ENCODE peak calls at places on chromosomes 12 and 14, in nine cellular contexts. R is transverse colon; Q is thoracic aorta; I is right cardiac atrium; Z is psoas muscle; D is H1; B is naive thymus-derived CD4-positive, alpha-beta T cell; U is heart right ventricle; S is tibial artery. P is an unnamed sample. For H3K4me1, the result is how much of the 10 kb centered on the place peaks cover.

GRCh38 chr14:71529855-71530254 is 402.4 kb upstream of the RGS6 start:
- DNase-seq in B (no peak), D (no peak), U (peak), Q (peak), S (peak), I (peak), Z (no peak), R (no peak), P (no peak)

GRCh38 chr12:99436584-99436983 is 211.0 kb upstream of the GARIN6 start:
- DNase-seq in R (no peak), I (no peak), Z (no peak), D (no peak), B (no peak), Q (no peak), U (no peak), S (no peak), P (no peak)

GRCh38 chr12:79687711-79688270 is 3.0 kb downstream of the PAWR start:
- DNase-seq in Q (no peak), Z (no peak), R (no peak), I (no peak), D (no peak), B (no peak), S (no peak), U (no peak), P (no peak)

GRCh38 chr12:113186033-113186365 is 478 bp downstream of the RITA1 start:
- DNase-seq in Z (no peak), U (no peak), R (no peak), B (no peak), D (no peak), S (no peak), Q (no peak), I (no peak), P (no peak)

GRCh38 chr12:71476513-71476912 is 36.9 kb downstream of the LGR5 start:
- DNase-seq in U (no peak), Z (no peak), Q (peak), D (no peak), S (peak), R (no peak), I (peak), B (no peak), P (no peak)

GRCh38 chr12:2998789-2999264 is 39.6 kb downstream of the TEAD4 start:
- DNase-seq in S (peak), Z (peak), R (no peak), D (peak), I (peak), Q (peak), B (no peak), U (peak), P (no peak)

GRCh38 chr14:75258079-75258802 is 20.4 kb upstream of the FOS start:
- DNase-seq in Z (peak), I (peak), D (no peak), U (no peak), R (peak), Q (no peak), S (peak), B (no peak), P (no peak)

GRCh38 chr12:94184995-94185711 is 36.8 kb downstream of the PLXNC1 start:
- DNase-seq in U (no peak), Q (no peak), D (no peak), B (no peak), I (no peak), R (no peak), S (no peak), Z (no peak), P (no peak)

GRCh38 chr12:106645074-106645421 is 62.2 kb downstream of the RFX4 start:
- DNase-seq in D (no peak), U (peak), Q (no peak), R (peak), B (no peak), I (peak), S (no peak), Z (peak), P (peak)

GRCh38 chr12:122951406-122951805 is 14.9 kb downstream of the ABCB9 start:
- DNase-seq in I (no peak), Z (no peak), B (no peak), Q (no peak), U (no peak), D (no peak), R (peak), S (no peak), P (no peak)

GRCh38 chr12:119412811-119413794 is 78.6 kb downstream of the CCDC60 start:
- DNase-seq in Q (no peak), U (peak), B (no peak), I (peak), R (peak), S (peak), Z (peak), D (peak), P (peak)

GRCh38 chr14:55446833-55447232 is 6.4 kb upstream of the TBPL2 start:
- DNase-seq in S (no peak), U (no peak), B (no peak), Q (no peak), D (no peak), R (no peak), I (no peak), Z (no peak), P (no peak)

GRCh38 chr12:8038659-8039114 is 6.2 kb downstream of the FOXJ2 start:
- DNase-seq in U (peak), D (no peak), Z (peak), R (peak), I (peak), B (peak), S (peak), Q (no peak), P (no peak)

GRCh38 chr12:109833307-109834189 is at the start of gene TRPV4:
- DNase-seq in R (no peak), B (no peak), Z (no peak), D (no peak), Q (no peak), S (no peak), U (no peak), I (peak), P (no peak)

GRCh38 chr12:52130695-52131094 is 51.2 kb downstream of the SMIM41 start:
- DNase-seq in B (no peak), R (no peak), I (no peak), U (no peak), S (peak), Z (no peak), D (no peak), Q (no peak), P (no peak)

GRCh38 chr14:57884175-57884574 is 18.3 kb upstream of the SLC35F4 start:
- DNase-seq in S (no peak), Q (no peak), B (no peak), I (no peak), D (no peak), Z (no peak), R (no peak), U (no peak), P (no peak)

GRCh38 chr14:106210650-106211049 is 684.3 kb downstream of the TMEM121 start:
- DNase-seq in S (no peak), B (no peak), Q (no peak), D (no peak), Z (no peak), I (no peak), R (no peak), U (no peak), P (peak)

GRCh38 chr14:69636051-69636639 is 24.7 kb downstream of the SUSD6 start:
- DNase-seq in D (no peak), R (no peak), S (no peak), I (no peak), B (no peak), U (peak), Z (no peak), Q (no peak), P (no peak)

GRCh38 chr12:62604856-62605255 is 138.2 kb downstream of the MON2 start:
- DNase-seq in D (no peak), Q (no peak), S (no peak), B (peak), R (no peak), Z (no peak), U (no peak), I (no peak), P (no peak)

GRCh38 chr12:50614167-50614762 is 109.5 kb downstream of the DIP2B start:
- DNase-seq in U (no peak), S (no peak), B (no peak), R (no peak), Q (no peak), Z (no peak), D (peak), I (no peak), P (no peak)
- H3K4me1 ChIP-seq in U (under half), S (under half), B (under half), R (under half), Q (under half), Z (under half), D (under half), I (under half), P (under half)

DNA sequence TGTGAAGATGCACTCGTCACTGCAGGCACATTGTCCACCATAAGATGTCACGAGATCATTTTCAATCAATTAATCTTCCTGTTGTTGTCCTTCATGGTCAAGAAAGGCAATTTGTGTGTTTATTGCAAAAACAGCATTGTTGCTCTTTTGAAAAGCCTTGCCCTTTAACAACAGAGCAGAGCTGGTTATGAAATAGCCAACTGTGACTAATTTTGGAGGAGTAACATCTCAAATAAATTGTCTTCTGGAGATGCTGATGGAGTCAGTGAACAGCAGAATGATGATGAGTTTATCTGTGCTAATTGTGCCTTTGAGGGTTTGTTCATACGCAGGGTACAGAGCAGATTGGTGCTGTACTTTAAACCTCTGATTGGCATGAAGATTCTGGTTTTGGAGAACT is 88.3 kb upstream of the E2F7 start:
- DNase-seq in I (no peak), U (no peak), R (no peak), D (no peak), S (no peak), Q (no peak), Z (no peak), B (no peak), P (no peak)
- H3K4me1 ChIP-seq in I (under half), U (under half), R (under half), D (under half), S (under half), Q (under half), Z (under half), B (under half), P (under half)

GRCh38 chr12:6336859-6337744 is 4.8 kb downstream of the TNFRSF1A start:
- DNase-seq in S (no peak), U (no peak), R (peak), Z (no peak), I (no peak), Q (no peak), B (peak), D (no peak), P (no peak)

GRCh38 chr12:6337958-6338406 is 3.9 kb downstream of the TNFRSF1A start:
- DNase-seq in Z (no peak), S (no peak), Q (no peak), R (no peak), B (no peak), I (no peak), U (no peak), D (no peak), P (no peak)

GRCh38 chr12:6341439-6342139 is at the start of gene TNFRSF1A:
- DNase-seq in I (peak), S (peak), Z (peak), Q (no peak), R (peak), U (peak), B (peak), D (no peak), P (no peak)

GRCh38 chr12:6340745-6341438 is 984 bp downstream of the TNFRSF1A start:
- DNase-seq in U (no peak), I (no peak), S (no peak), Z (peak), B (no peak), R (no peak), Q (no peak), D (no peak), P (no peak)

DNA sequence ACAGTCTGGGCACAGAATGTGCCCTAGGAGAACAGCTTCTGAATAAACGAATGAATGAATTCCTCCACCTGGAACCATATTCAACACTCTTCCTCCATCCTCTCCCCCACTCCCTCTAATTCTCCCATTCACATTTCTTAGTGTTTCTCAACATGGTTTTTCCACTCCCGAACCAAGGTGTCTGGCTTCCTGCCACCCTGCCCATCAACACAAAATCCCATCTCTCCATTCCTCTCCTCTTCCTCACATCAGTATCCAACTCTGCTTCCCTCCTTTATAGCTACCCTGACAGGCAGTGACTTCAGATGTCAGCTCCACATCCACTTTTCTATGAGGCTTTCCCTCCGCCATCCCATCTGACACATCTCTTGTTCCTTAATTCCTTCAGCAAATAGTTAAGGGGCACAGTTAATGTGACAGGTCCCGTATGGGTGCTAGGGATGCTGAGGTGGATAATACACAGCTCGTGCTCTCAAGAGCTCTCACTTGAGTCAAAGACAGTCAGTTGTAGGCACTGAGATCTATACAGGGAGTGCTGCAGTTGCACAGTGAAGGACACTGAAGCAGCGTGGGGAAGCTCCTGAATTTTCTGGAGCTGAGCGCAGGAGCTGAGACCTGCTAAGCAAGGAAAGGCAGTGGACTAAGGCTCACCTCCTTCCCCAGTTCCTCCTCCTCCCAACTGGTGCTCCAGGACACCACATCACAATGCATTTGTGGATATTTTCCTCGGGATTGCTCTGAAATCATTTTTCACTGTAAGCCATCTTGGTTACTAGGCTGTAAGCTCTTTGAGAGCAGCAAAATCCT is 2.7 kb downstream of the TNFRSF1A start:
- DNase-seq in I (no peak), B (no peak), D (no peak), R (no peak), Z (no peak), U (no peak), S (no peak), Q (no peak), P (no peak)
- H3K4me1 ChIP-seq in I (under half), B (half or more), D (half or more), R (half or more), Z (half or more), U (half or more), S (half or more), Q (under half), P (half or more)

GRCh38 chr12:107963625-107964024 is 165.5 kb upstream of the WSCD2 start:
- DNase-seq in U (no peak), B (no peak), S (no peak), R (no peak), Q (no peak), Z (no peak), D (no peak), I (no peak), P (no peak)

DNA sequence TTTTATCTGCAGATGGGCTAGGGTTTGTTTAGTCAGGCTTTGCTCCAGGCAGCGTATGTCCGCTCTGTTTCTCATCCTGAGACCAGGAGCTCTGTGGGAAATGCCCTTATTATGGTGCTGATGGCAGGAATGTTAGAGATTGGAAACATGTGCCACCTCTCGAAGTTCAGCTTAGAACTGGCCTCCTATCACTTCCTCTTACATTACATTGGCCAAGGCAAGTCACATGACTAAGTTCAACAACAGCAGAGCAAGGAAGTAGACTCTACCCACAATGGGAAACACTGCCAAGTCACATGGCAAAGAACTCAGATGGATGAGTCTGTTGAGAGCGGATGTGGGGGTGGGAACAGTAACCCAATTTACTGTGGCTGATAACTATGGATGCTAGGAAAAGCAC is 161.9 kb upstream of the WSCD2 start:
- DNase-seq in B (no peak), D (no peak), I (no peak), S (no peak), Q (no peak), R (no peak), Z (no peak), U (no peak), P (no peak)
- H3K4me1 ChIP-seq in B (under half), D (under half), I (under half), S (under half), Q (under half), R (under half), Z (under half), U (under half), P (under half)

GRCh38 chr14:76961631-76962302 is 66.7 kb downstream of the IRF2BPL start:
- DNase-seq in B (peak), R (peak), S (peak), I (peak), D (peak), Q (peak), Z (peak), U (peak), P (peak)
- H3K4me1 ChIP-seq in B (half or more), R (half or more), S (half or more), I (under half), D (under half), Q (under half), Z (under half), U (under half), P (under half)

DNA sequence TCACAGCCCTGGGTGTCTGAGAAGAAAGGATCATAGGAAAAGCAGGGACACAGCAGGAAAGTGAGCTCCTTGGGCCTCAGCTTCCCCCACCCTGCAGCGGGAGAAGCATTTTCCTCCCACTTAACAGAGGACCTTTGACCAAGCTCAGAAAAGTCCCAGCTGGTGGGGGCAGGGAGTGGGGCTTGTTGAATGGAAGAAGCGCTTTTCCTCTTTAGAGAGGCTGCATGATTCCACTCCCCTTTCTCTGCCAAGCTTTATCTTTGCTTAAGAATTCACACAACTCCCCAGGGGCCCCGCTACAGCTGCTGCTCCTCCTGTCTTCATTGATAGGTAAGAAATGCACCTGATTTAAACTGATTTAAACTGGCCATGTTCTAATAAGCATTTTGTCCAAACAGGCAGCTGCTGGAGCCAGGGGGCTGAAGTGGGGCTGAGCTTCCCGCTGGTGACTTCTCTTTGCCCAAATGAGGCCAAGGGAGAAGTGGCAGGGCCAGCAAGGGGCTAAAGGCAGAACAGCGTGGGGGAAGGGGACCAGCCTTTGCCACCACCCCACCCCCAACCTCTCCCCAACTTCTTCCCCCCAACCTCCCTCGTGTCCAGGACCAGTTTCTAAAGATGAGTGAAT is 1.7 kb upstream of the PAPLN start:
- DNase-seq in I (no peak), B (no peak), Q (no peak), R (no peak), S (no peak), U (no peak), Z (peak), D (peak), P (no peak)
- H3K4me1 ChIP-seq in I (under half), B (under half), Q (under half), R (under half), S (under half), U (under half), Z (under half), D (half or more), P (half or more)